ENCODE peak calls at places on chromosome 16, in six cellular contexts. D is choroid plexus epithelial cell, Z is sigmoid colon, V is psoas muscle, Q is AG04450, S is uterus. P is an unnamed sample.
A peak's percentile ranks its signal among the peaks of the same experiment; 100 is the strongest.

GRCh38 chr16:30541502-30542329 is 7.1 kb upstream of the ZNF747 start:
- DNase-seq in Z (no peak), Q (peak; percentile 53), V (no peak), D (peak; percentile 44), S (no peak), P (no peak)

GRCh38 chr16:17938546-17938945 is 398.0 kb downstream of the NPIPA8 start:
- DNase-seq in D (no peak), Z (no peak), Q (no peak), V (no peak), S (no peak), P (no peak)

GRCh38 chr16:51577621-51578303 is 426.7 kb upstream of the SALL1 start:
- DNase-seq in D (peak; percentile 40), Q (no peak), Z (no peak), V (no peak), S (no peak), P (no peak)

GRCh38 chr16:53094013-53094630 is 39.3 kb downstream of the CHD9 start:
- DNase-seq in V (peak; percentile 61), S (peak; percentile 66), D (peak; percentile 78), Q (no peak), Z (peak; percentile 82), P (peak; percentile 53)

GRCh38 chr16:57115504-57116182 is 23.3 kb downstream of the CPNE2 start:
- DNase-seq in Q (no peak), D (peak; percentile 89), V (peak; percentile 57), Z (peak; percentile 78), S (no peak), P (no peak)

GRCh38 chr16:57092786-57093301 is 461 bp downstream of the CPNE2 start:
- DNase-seq in Q (no peak), S (no peak), V (peak; percentile 55), D (no peak), Z (no peak), P (peak; percentile 78)

GRCh38 chr16:17327671-17328335 is 143.0 kb downstream of the XYLT1 start:
- DNase-seq in Z (peak; percentile 12), S (no peak), Q (no peak), V (no peak), D (no peak), P (no peak)

GRCh38 chr16:23855010-23855409 is 19.2 kb downstream of the PRKCB start:
- DNase-seq in Z (no peak), Q (no peak), S (no peak), D (no peak), V (no peak), P (no peak)

GRCh38 chr16:78211951-78212350 is 112.5 kb downstream of the WWOX start:
- DNase-seq in Z (no peak), V (no peak), Q (no peak), S (no peak), D (no peak), P (no peak)

GRCh38 chr16:54200161-54200534 is 86.4 kb downstream of the IRX3 start:
- DNase-seq in V (no peak), S (no peak), Q (no peak), Z (no peak), D (no peak), P (no peak)

GRCh38 chr16:84834403-84834772 is 14.6 kb downstream of the CRISPLD2 start:
- DNase-seq in Q (no peak), D (no peak), V (no peak), Z (no peak), S (no peak), P (no peak)

GRCh38 chr16:67279296-67280089 is at the start of gene PLEKHG4:
- DNase-seq in Q (no peak), D (peak; percentile 72), V (peak; percentile 80), Z (peak; percentile 83), S (peak; percentile 54), P (peak; percentile 96)

GRCh38 chr16:73956592-73957495 is 339.8 kb upstream of the PSMD7 start:
- DNase-seq in Z (peak; percentile 73), V (peak; percentile 57), D (peak; percentile 73), S (peak; percentile 42), Q (peak; percentile 20), P (peak; percentile 45)

GRCh38 chr16:13959626-13960025 is 39.7 kb downstream of the ERCC4 start:
- DNase-seq in V (no peak), Z (no peak), Q (no peak), D (no peak), S (no peak), P (no peak)

GRCh38 chr16:54158986-54159385 is 127.6 kb downstream of the IRX3 start:
- DNase-seq in Z (no peak), V (no peak), D (no peak), Q (no peak), S (no peak), P (no peak)

GRCh38 chr16:50765246-50765645 is 23.4 kb downstream of the CYLD start:
- DNase-seq in V (no peak), Q (no peak), Z (no peak), D (no peak), S (no peak), P (no peak)

GRCh38 chr16:81601008-81601428 is 156.4 kb downstream of the CMIP start:
- DNase-seq in V (no peak), S (no peak), Q (no peak), Z (no peak), D (peak; percentile 38), P (no peak)

GRCh38 chr16:79334127-79334526 is 266.4 kb downstream of the MAF start:
- DNase-seq in Q (no peak), D (no peak), Z (no peak), S (no peak), V (no peak), P (no peak)

GRCh38 chr16:74679983-74680382 is 13.3 kb upstream of the RFWD3 start:
- DNase-seq in V (no peak), D (no peak), S (no peak), Z (no peak), Q (no peak), P (no peak)

DNA sequence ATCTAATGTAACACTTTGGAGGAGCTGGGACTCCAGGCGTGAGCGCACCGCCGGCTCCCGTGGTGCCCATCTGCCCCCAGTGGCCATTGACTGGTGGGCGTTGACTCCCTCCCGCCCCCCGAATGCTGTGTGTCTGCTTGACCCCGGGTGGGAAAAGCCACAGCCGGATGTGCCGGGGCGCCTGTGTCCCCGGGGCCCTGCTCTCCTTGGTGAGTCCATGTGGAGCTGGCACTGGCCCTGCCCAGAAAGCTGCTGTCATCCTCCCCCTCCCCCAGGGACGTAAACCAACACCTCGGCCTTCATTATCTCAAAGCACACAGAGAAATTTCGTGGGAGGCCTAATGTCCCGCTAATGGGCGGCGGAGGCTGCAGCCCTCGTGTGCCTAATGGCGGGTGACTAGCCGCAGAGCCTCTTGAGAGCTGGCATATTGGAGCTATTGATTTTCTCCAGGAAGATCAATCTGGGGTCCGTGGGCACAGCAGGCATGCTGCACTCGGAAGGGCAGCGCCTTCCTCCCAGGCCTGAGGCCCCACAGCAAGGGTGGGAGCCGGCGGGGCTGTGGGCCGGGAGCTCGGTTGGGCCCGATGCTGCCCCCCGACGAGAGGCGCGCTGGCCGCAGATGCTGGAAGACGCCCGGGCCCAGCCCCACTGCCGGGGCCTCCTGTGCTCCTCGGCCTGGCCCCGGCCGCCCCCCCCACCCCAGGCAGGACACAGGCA is 4.0 kb upstream of the PERCC1 start:
- DNase-seq in Z (no peak), S (no peak), Q (no peak), D (no peak), V (no peak), P (no peak)
- TF ChIP-seq CTCF in Z (no peak), S (no peak), Q (no peak), D (no peak), V (no peak), P (no peak)

DNA sequence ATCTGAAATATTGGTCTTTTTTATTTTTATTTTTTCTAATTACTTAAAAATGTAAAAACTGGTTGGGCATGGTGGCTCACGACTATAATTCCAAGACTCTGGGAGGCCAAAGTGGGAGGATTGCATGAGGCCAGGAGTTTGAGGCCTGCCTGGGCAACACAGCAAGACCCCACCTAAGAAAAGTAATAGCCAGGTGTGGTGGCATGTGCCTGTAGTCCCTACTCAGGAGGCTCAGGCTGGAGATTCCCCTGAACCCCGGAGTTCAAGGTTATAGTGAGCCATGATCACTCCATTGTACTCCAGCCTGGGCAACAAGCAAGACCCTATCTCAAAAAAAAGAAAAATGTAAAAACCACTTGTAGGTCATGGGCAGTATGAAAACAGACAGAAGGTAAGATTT is 36.8 kb upstream of the CDH3 start:
- DNase-seq in V (no peak), D (no peak), Z (no peak), S (no peak), Q (no peak), P (no peak)
- TF ChIP-seq CTCF in V (no peak), D (no peak), Z (no peak), S (no peak), Q (no peak), P (no peak)

DNA sequence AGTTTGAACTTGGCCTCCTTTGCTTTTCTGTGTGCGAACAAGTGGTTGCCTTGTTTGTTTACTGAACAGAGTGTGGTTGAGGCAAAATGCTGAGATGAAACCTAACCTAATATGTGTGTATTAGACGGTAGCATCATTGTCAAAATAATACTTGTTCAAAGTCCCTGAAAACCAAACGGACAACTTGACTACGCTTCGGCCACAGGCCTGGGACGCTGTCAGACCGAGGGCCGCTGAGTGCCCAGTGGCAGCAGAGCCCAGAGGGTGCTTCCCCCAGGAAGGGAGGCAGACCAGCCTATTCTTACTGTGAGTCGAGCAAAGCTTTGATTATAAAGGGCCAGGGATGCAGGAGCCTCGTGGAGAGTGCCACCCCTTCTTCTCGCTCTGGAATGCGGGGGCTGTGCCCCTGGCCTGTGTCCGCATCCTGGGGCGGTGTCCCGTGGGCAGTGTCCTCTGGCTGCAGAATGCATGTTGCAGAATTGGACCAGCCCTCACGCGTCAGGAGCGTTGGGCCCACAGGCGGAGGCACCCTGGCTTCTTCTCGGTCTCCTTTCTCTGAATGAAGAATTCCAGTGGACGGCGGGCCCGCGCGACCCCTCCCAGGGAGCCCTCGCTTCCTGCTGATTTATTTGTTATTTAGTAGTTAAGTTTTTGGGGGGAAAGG is 5.2 kb downstream of the ACSF3 start:
- DNase-seq in S (no peak), D (no peak), V (no peak), Q (no peak), Z (no peak), P (no peak)
- TF ChIP-seq CTCF in S (no peak), D (no peak), V (no peak), Q (no peak), Z (no peak), P (no peak)

DNA sequence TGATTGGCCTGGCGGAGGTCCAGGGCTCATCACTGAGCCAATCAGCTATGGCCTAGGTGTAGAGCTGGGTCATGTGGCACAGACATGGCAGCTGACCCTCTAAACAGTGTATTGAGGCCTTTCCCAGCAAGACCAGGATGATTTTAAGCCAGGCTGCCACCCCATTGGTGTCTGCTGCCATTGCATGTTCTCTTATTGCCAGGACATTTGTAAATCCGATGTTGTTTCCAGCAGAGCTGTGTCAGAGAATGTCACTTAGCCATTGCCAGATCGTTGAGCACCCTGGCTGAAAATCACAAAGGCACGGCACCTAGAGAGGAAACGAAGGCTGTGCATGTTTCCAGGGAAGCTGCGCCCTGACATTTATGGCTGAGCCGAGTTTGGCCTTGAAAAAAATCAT is 33.4 kb downstream of the RBFOX1 start:
- DNase-seq in V (peak; percentile 28), S (no peak), Q (no peak), Z (no peak), D (no peak), P (no peak)
- TF ChIP-seq CTCF in V (no peak), S (no peak), Q (no peak), Z (no peak), D (no peak), P (no peak)

GRCh38 chr16:76157629-76158028 is 119.6 kb upstream of the CNTNAP4 start:
- DNase-seq in D (no peak), S (no peak), Q (no peak), Z (no peak), V (no peak), P (no peak)

GRCh38 chr16:76164970-76165558 is 112.1 kb upstream of the CNTNAP4 start:
- DNase-seq in V (no peak), S (no peak), Q (no peak), Z (no peak), D (no peak), P (no peak)

GRCh38 chr16:76162046-76162445 is 115.2 kb upstream of the CNTNAP4 start:
- DNase-seq in D (no peak), V (no peak), Q (no peak), Z (no peak), S (no peak), P (no peak)
- TF ChIP-seq CTCF in D (no peak), V (no peak), Q (no peak), Z (no peak), S (no peak), P (no peak)

P was measured in GM10248.